ENCODE peak calls at places on chromosomes 7 and 10, in five cellular contexts. One of them, this sample, is unnamed.

GRCh38 chr7:45919947-45920542 is 1.0 kb downstream of the IGFBP3 start:
- DNase-seq in HT1080: no peak
- DNase-seq in A549: no peak
- DNase-seq in foreskin melanocyte: no peak
- DNase-seq in activated CD8-positive, alpha-beta memory T cell treated with anti-CD3 and anti-CD28 coated beads for 24 hours: no peak
- DNase-seq in this sample: no peak

GRCh38 chr7:35726654-35727053 is 31.7 kb upstream of the HERPUD2 start:
- DNase-seq in HT1080: no peak
- DNase-seq in A549: no peak
- DNase-seq in foreskin melanocyte: no peak
- DNase-seq in activated CD8-positive, alpha-beta memory T cell treated with anti-CD3 and anti-CD28 coated beads for 24 hours: no peak
- DNase-seq in this sample: no peak

GRCh38 chr7:142908921-142909870 is 23.7 kb upstream of the TRPV6 start:
- DNase-seq in HT1080: peak
- DNase-seq in activated CD8-positive, alpha-beta memory T cell treated with anti-CD3 and anti-CD28 coated beads for 24 hours: no peak
- DNase-seq in foreskin melanocyte: no peak
- DNase-seq in A549: peak
- DNase-seq in this sample: no peak

GRCh38 chr7:26457702-26458327 is 166.2 kb downstream of the SNX10 start:
- DNase-seq in activated CD8-positive, alpha-beta memory T cell treated with anti-CD3 and anti-CD28 coated beads for 24 hours: no peak
- DNase-seq in HT1080: no peak
- DNase-seq in foreskin melanocyte: peak
- DNase-seq in A549: no peak
- DNase-seq in this sample: no peak

GRCh38 chr7:35537067-35538023 is 157.6 kb downstream of the HERPUD2 start:
- DNase-seq in foreskin melanocyte: peak
- DNase-seq in A549: peak
- DNase-seq in activated CD8-positive, alpha-beta memory T cell treated with anti-CD3 and anti-CD28 coated beads for 24 hours: peak
- DNase-seq in HT1080: peak
- DNase-seq in this sample: peak

GRCh38 chr10:49488056-49488455 is 50.9 kb downstream of the ERCC6 start:
- DNase-seq in foreskin melanocyte: peak
- DNase-seq in A549: no peak
- DNase-seq in activated CD8-positive, alpha-beta memory T cell treated with anti-CD3 and anti-CD28 coated beads for 24 hours: no peak
- DNase-seq in HT1080: no peak
- DNase-seq in this sample: no peak

GRCh38 chr7:151684408-151685175 is 164.9 kb upstream of the RHEB start:
- DNase-seq in activated CD8-positive, alpha-beta memory T cell treated with anti-CD3 and anti-CD28 coated beads for 24 hours: no peak
- DNase-seq in A549: no peak
- DNase-seq in HT1080: peak
- DNase-seq in foreskin melanocyte: no peak
- DNase-seq in this sample: no peak

GRCh38 chr7:22572937-22573336 is 72.9 kb upstream of the STEAP1B start:
- DNase-seq in HT1080: no peak
- DNase-seq in A549: peak
- DNase-seq in foreskin melanocyte: peak
- DNase-seq in activated CD8-positive, alpha-beta memory T cell treated with anti-CD3 and anti-CD28 coated beads for 24 hours: no peak
- DNase-seq in this sample: no peak

GRCh38 chr7:108492742-108493141 is 33.2 kb downstream of the PNPLA8 start:
- DNase-seq in foreskin melanocyte: no peak
- DNase-seq in A549: peak
- DNase-seq in activated CD8-positive, alpha-beta memory T cell treated with anti-CD3 and anti-CD28 coated beads for 24 hours: no peak
- DNase-seq in HT1080: peak
- DNase-seq in this sample: no peak

GRCh38 chr10:109899578-109900355 is 23.5 kb downstream of the XPNPEP1 start:
- DNase-seq in HT1080: no peak
- DNase-seq in foreskin melanocyte: no peak
- DNase-seq in A549: no peak
- DNase-seq in activated CD8-positive, alpha-beta memory T cell treated with anti-CD3 and anti-CD28 coated beads for 24 hours: peak
- DNase-seq in this sample: no peak

GRCh38 chr7:97731736-97732370 is at the start of gene TAC1:
- DNase-seq in activated CD8-positive, alpha-beta memory T cell treated with anti-CD3 and anti-CD28 coated beads for 24 hours: no peak
- DNase-seq in A549: no peak
- DNase-seq in foreskin melanocyte: no peak
- DNase-seq in HT1080: no peak
- DNase-seq in this sample: peak

GRCh38 chr10:133205146-133205545 is 24.9 kb upstream of the UTF1 start:
- DNase-seq in A549: no peak
- DNase-seq in activated CD8-positive, alpha-beta memory T cell treated with anti-CD3 and anti-CD28 coated beads for 24 hours: no peak
- DNase-seq in HT1080: no peak
- DNase-seq in foreskin melanocyte: no peak
- DNase-seq in this sample: no peak

GRCh38 chr7:129569811-129570215 is 41.7 kb upstream of the NRF1 start:
- DNase-seq in A549: peak
- DNase-seq in foreskin melanocyte: no peak
- DNase-seq in activated CD8-positive, alpha-beta memory T cell treated with anti-CD3 and anti-CD28 coated beads for 24 hours: no peak
- DNase-seq in HT1080: peak
- DNase-seq in this sample: no peak

GRCh38 chr10:11049772-11050171 is 32.1 kb downstream of the CELF2 start:
- DNase-seq in A549: no peak
- DNase-seq in HT1080: no peak
- DNase-seq in activated CD8-positive, alpha-beta memory T cell treated with anti-CD3 and anti-CD28 coated beads for 24 hours: no peak
- DNase-seq in foreskin melanocyte: no peak
- DNase-seq in this sample: no peak

GRCh38 chr7:1762238-1762945 is 92.3 kb downstream of the ELFN1 start:
- DNase-seq in HT1080: no peak
- DNase-seq in foreskin melanocyte: no peak
- DNase-seq in A549: no peak
- DNase-seq in activated CD8-positive, alpha-beta memory T cell treated with anti-CD3 and anti-CD28 coated beads for 24 hours: peak
- DNase-seq in this sample: no peak

GRCh38 chr10:92695679-92696605 is 6.2 kb downstream of the HHEX start:
- DNase-seq in HT1080: no peak
- DNase-seq in activated CD8-positive, alpha-beta memory T cell treated with anti-CD3 and anti-CD28 coated beads for 24 hours: no peak
- DNase-seq in foreskin melanocyte: no peak
- DNase-seq in A549: no peak
- DNase-seq in this sample: no peak

GRCh38 chr7:37054631-37055300 is 330.5 kb upstream of the AOAH start:
- DNase-seq in A549: no peak
- DNase-seq in activated CD8-positive, alpha-beta memory T cell treated with anti-CD3 and anti-CD28 coated beads for 24 hours: no peak
- DNase-seq in foreskin melanocyte: no peak
- DNase-seq in HT1080: peak
- DNase-seq in this sample: no peak

GRCh38 chr7:128929201-128929808 is 8.4 kb upstream of the IRF5 start:
- DNase-seq in foreskin melanocyte: no peak
- DNase-seq in HT1080: no peak
- DNase-seq in A549: no peak
- DNase-seq in activated CD8-positive, alpha-beta memory T cell treated with anti-CD3 and anti-CD28 coated beads for 24 hours: no peak
- DNase-seq in this sample: no peak

GRCh38 chr10:49415846-49416245 is 20.0 kb upstream of the DRGX start:
- DNase-seq in HT1080: no peak
- DNase-seq in activated CD8-positive, alpha-beta memory T cell treated with anti-CD3 and anti-CD28 coated beads for 24 hours: no peak
- DNase-seq in foreskin melanocyte: no peak
- DNase-seq in A549: no peak
- DNase-seq in this sample: no peak

GRCh38 chr7:104963991-104964385 is 50.0 kb upstream of the KMT2E start:
- DNase-seq in A549: peak
- DNase-seq in activated CD8-positive, alpha-beta memory T cell treated with anti-CD3 and anti-CD28 coated beads for 24 hours: no peak
- DNase-seq in HT1080: peak
- DNase-seq in foreskin melanocyte: no peak
- DNase-seq in this sample: no peak

GRCh38 chr7:17523813-17524741 is 225.6 kb downstream of the AHR start:
- DNase-seq in HT1080: peak
- DNase-seq in A549: peak
- DNase-seq in foreskin melanocyte: no peak
- DNase-seq in activated CD8-positive, alpha-beta memory T cell treated with anti-CD3 and anti-CD28 coated beads for 24 hours: no peak
- DNase-seq in this sample: peak

GRCh38 chr10:44962870-44963738 is 3.5 kb downstream of the RASSF4 start:
- DNase-seq in foreskin melanocyte: no peak
- DNase-seq in HT1080: no peak
- DNase-seq in activated CD8-positive, alpha-beta memory T cell treated with anti-CD3 and anti-CD28 coated beads for 24 hours: peak
- DNase-seq in A549: no peak
- DNase-seq in this sample: no peak

GRCh38 chr7:31017748-31018120 is 34.4 kb upstream of the ADCYAP1R1 start:
- DNase-seq in activated CD8-positive, alpha-beta memory T cell treated with anti-CD3 and anti-CD28 coated beads for 24 hours: no peak
- DNase-seq in HT1080: no peak
- DNase-seq in A549: no peak
- DNase-seq in foreskin melanocyte: no peak
- DNase-seq in this sample: no peak

GRCh38 chr7:129952164-129952652 is 552 bp downstream of the UBE2H start:
- DNase-seq in activated CD8-positive, alpha-beta memory T cell treated with anti-CD3 and anti-CD28 coated beads for 24 hours: no peak
- DNase-seq in HT1080: peak
- DNase-seq in A549: peak
- DNase-seq in foreskin melanocyte: peak
- DNase-seq in this sample: peak

GRCh38 chr7:14381306-14381705 is 391.8 kb upstream of the ETV1 start:
- DNase-seq in activated CD8-positive, alpha-beta memory T cell treated with anti-CD3 and anti-CD28 coated beads for 24 hours: no peak
- DNase-seq in HT1080: peak
- DNase-seq in foreskin melanocyte: no peak
- DNase-seq in A549: no peak
- DNase-seq in this sample: no peak

GRCh38 chr10:101570764-101571572 is 17.1 kb downstream of the POLL start:
- DNase-seq in HT1080: no peak
- DNase-seq in A549: no peak
- DNase-seq in activated CD8-positive, alpha-beta memory T cell treated with anti-CD3 and anti-CD28 coated beads for 24 hours: no peak
- DNase-seq in foreskin melanocyte: no peak
- DNase-seq in this sample: no peak

GRCh38 chr7:25098096-25099046 is 26.7 kb downstream of the CYCS start:
- DNase-seq in activated CD8-positive, alpha-beta memory T cell treated with anti-CD3 and anti-CD28 coated beads for 24 hours: peak
- DNase-seq in foreskin melanocyte: peak
- DNase-seq in A549: peak
- DNase-seq in HT1080: peak
- DNase-seq in this sample: peak

GRCh38 chr10:112991888-112992491 is 41.9 kb downstream of the TCF7L2 start:
- DNase-seq in foreskin melanocyte: peak
- DNase-seq in HT1080: no peak
- DNase-seq in A549: no peak
- DNase-seq in activated CD8-positive, alpha-beta memory T cell treated with anti-CD3 and anti-CD28 coated beads for 24 hours: no peak
- DNase-seq in this sample: no peak

GRCh38 chr7:132045481-132045980 is 489.1 kb upstream of the PODXL start:
- DNase-seq in foreskin melanocyte: no peak
- DNase-seq in A549: no peak
- DNase-seq in activated CD8-positive, alpha-beta memory T cell treated with anti-CD3 and anti-CD28 coated beads for 24 hours: no peak
- DNase-seq in HT1080: no peak
- DNase-seq in this sample: no peak

GRCh38 chr10:7171825-7172224 is 239.0 kb downstream of the SFMBT2 start:
- DNase-seq in HT1080: no peak
- DNase-seq in activated CD8-positive, alpha-beta memory T cell treated with anti-CD3 and anti-CD28 coated beads for 24 hours: no peak
- DNase-seq in A549: no peak
- DNase-seq in foreskin melanocyte: no peak
- DNase-seq in this sample: no peak

GRCh38 chr10:120598377-120598776 is 141.3 kb downstream of the PLPP4 start:
- DNase-seq in foreskin melanocyte: no peak
- DNase-seq in HT1080: no peak
- DNase-seq in A549: no peak
- DNase-seq in activated CD8-positive, alpha-beta memory T cell treated with anti-CD3 and anti-CD28 coated beads for 24 hours: no peak
- DNase-seq in this sample: no peak

GRCh38 chr10:114103286-114103685 is 59.6 kb downstream of the ADRB1 start:
- DNase-seq in foreskin melanocyte: peak
- DNase-seq in HT1080: peak
- DNase-seq in activated CD8-positive, alpha-beta memory T cell treated with anti-CD3 and anti-CD28 coated beads for 24 hours: peak
- DNase-seq in A549: peak
- DNase-seq in this sample: no peak

GRCh38 chr10:119333146-119333792 is 125.9 kb downstream of the GRK5 start:
- DNase-seq in A549: no peak
- DNase-seq in HT1080: peak
- DNase-seq in foreskin melanocyte: no peak
- DNase-seq in activated CD8-positive, alpha-beta memory T cell treated with anti-CD3 and anti-CD28 coated beads for 24 hours: peak
- DNase-seq in this sample: no peak